ENCODE peak calls at places on chromosomes 7 and 10, in four cellular contexts. One of them, this sample, is unnamed.
A peak's percentile ranks its signal among the peaks of the same experiment; 100 is the strongest.

GRCh38 chr10:98316156-98316555 is 48.2 kb upstream of the LOXL4 start:
- DNase-seq in GM23338: no peak
- DNase-seq in HCT116: no peak
- DNase-seq in neural progenitor cell: no peak
- DNase-seq in this sample: no peak

GRCh38 chr10:78280604-78281003 is 246.9 kb downstream of the RPS24 start:
- DNase-seq in GM23338: no peak
- DNase-seq in HCT116: no peak
- DNase-seq in neural progenitor cell: no peak
- DNase-seq in this sample: no peak

GRCh38 chr10:44465430-44466115 is 80.7 kb upstream of the CXCL12 start:
- DNase-seq in GM23338: peak; percentile 41
- DNase-seq in HCT116: no peak
- DNase-seq in neural progenitor cell: no peak
- DNase-seq in this sample: no peak

GRCh38 chr7:140342732-140343514 is 55.4 kb downstream of the SLC37A3 start:
- DNase-seq in GM23338: peak; percentile 80
- DNase-seq in HCT116: peak; percentile 8
- DNase-seq in neural progenitor cell: peak; percentile 64
- DNase-seq in this sample: peak; percentile 31

GRCh38 chr7:88312061-88312663 is 5.5 kb upstream of the STEAP4 start:
- DNase-seq in GM23338: no peak
- DNase-seq in HCT116: no peak
- DNase-seq in neural progenitor cell: no peak
- DNase-seq in this sample: no peak

GRCh38 chr7:128427289-128427891 is 17.6 kb upstream of the IMPDH1 start:
- DNase-seq in GM23338: peak; percentile 88
- DNase-seq in HCT116: peak; percentile 36
- DNase-seq in neural progenitor cell: peak; percentile 78
- DNase-seq in this sample: peak; percentile 78

GRCh38 chr7:105028004-105028403 is 14.0 kb downstream of the KMT2E start:
- DNase-seq in GM23338: no peak
- DNase-seq in HCT116: no peak
- DNase-seq in neural progenitor cell: no peak
- DNase-seq in this sample: no peak

GRCh38 chr7:54833021-54833467 is 74.0 kb upstream of the SEC61G start:
- DNase-seq in GM23338: no peak
- DNase-seq in HCT116: no peak
- DNase-seq in neural progenitor cell: peak; percentile 30
- DNase-seq in this sample: no peak

GRCh38 chr10:103894454-103894853 is 23.5 kb downstream of the STN1 start:
- DNase-seq in GM23338: no peak
- DNase-seq in HCT116: no peak
- DNase-seq in neural progenitor cell: no peak
- DNase-seq in this sample: peak; percentile 31

GRCh38 chr7:73850781-73851207 is 8.5 kb upstream of the METTL27 start:
- DNase-seq in GM23338: no peak
- DNase-seq in HCT116: peak; percentile 81
- DNase-seq in neural progenitor cell: no peak
- DNase-seq in this sample: peak; percentile 93

GRCh38 chr7:44727346-44728262 is 21.0 kb upstream of the ZMIZ2 start:
- DNase-seq in GM23338: no peak
- DNase-seq in HCT116: no peak
- DNase-seq in neural progenitor cell: no peak
- DNase-seq in this sample: peak; percentile 34

GRCh38 chr7:113159746-113160339 is 41.5 kb upstream of the SMIM30 start:
- DNase-seq in GM23338: peak; percentile 85
- DNase-seq in HCT116: peak; percentile 39
- DNase-seq in neural progenitor cell: peak; percentile 63
- DNase-seq in this sample: peak; percentile 38

GRCh38 chr10:88165849-88166271 is 302.4 kb downstream of the PTEN start:
- DNase-seq in GM23338: no peak
- DNase-seq in HCT116: no peak
- DNase-seq in neural progenitor cell: no peak
- DNase-seq in this sample: no peak

GRCh38 chr10:21978191-21978862 is 25.2 kb downstream of the DNAJC1 start:
- DNase-seq in GM23338: peak; percentile 41
- DNase-seq in HCT116: no peak
- DNase-seq in neural progenitor cell: peak; percentile 45
- DNase-seq in this sample: peak; percentile 52

GRCh38 chr10:77925410-77925794 is 1.2 kb downstream of the DLG5 start:
- DNase-seq in GM23338: peak; percentile 33
- DNase-seq in HCT116: no peak
- DNase-seq in neural progenitor cell: no peak
- DNase-seq in this sample: peak; percentile 80

DNA sequence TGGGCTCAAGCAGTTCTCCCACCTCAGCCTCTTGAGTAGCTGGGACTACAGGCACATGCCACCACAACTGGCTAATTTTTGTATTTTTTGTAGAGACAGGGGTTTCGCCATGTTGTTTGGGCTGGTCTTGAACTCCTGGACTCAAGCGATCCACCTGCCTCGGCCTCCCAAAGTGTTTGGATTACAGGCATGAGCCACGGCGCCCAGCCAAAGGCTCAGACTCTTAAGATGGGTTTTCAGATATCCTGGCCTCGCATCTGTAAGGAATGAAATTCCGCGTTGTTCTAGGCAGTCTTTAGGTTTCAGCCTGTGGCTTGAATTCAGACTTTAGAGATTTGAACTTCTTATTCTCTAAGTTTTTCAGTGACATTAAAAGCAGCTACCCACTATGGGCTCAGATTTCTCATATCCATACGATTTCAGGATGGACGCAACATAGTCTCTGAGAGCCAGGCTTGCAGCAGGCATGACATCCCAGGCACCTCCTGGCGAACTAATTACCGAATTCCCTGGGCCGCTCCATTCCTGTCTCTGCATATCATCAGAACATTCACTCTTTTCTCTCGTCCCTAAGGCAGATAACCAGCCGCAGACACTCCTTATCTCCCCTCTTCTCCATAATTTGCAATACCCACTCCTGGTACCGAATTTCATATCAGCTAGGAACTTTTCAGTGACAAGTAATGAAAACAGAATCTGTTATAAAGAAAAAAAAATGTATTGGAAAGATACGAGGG is 29.7 kb downstream of the IL15RA start:
- DNase-seq in GM23338: no peak
- DNase-seq in HCT116: no peak
- DNase-seq in neural progenitor cell: no peak
- DNase-seq in this sample: no peak
- H3K4me1 ChIP-seq in GM23338: peaks cover 22% of the 10 kb centered on the region
- H3K4me1 ChIP-seq in HCT116: peaks cover 27% of the 10 kb centered on the region
- H3K4me1 ChIP-seq in neural progenitor cell: peaks cover 4% of the 10 kb centered on the region
- H3K4me1 ChIP-seq in this sample: peaks cover 36% of the 10 kb centered on the region

GRCh38 chr10:120827251-120827875 is 23.8 kb upstream of the WDR11 start:
- DNase-seq in GM23338: no peak
- DNase-seq in HCT116: no peak
- DNase-seq in neural progenitor cell: no peak
- DNase-seq in this sample: no peak
- H3K4me2 ChIP-seq in GM23338: no peak overlapping the region
- H3K4me2 ChIP-seq in HCT116: no peak overlapping the region
- H3K4me2 ChIP-seq in neural progenitor cell: no peak overlapping the region
- H3K4me2 ChIP-seq in this sample: no peak overlapping the region

GRCh38 chr10:36880898-36881297 is 244.5 kb upstream of the ANKRD30A start:
- DNase-seq in GM23338: peak; percentile 60
- DNase-seq in HCT116: no peak
- DNase-seq in neural progenitor cell: peak; percentile 36
- DNase-seq in this sample: peak; percentile 93

GRCh38 chr10:36888925-36889573 is 236.3 kb upstream of the ANKRD30A start:
- DNase-seq in GM23338: peak; percentile 74
- DNase-seq in HCT116: peak; percentile 8
- DNase-seq in neural progenitor cell: peak; percentile 65
- DNase-seq in this sample: peak; percentile 96

GRCh38 chr10:36882781-36883180 is 242.6 kb upstream of the ANKRD30A start:
- DNase-seq in GM23338: no peak
- DNase-seq in HCT116: no peak
- DNase-seq in neural progenitor cell: no peak
- DNase-seq in this sample: no peak

GRCh38 chr10:36886303-36886891 is 239.0 kb upstream of the ANKRD30A start:
- DNase-seq in GM23338: no peak
- DNase-seq in HCT116: no peak
- DNase-seq in neural progenitor cell: no peak
- DNase-seq in this sample: no peak

DNA sequence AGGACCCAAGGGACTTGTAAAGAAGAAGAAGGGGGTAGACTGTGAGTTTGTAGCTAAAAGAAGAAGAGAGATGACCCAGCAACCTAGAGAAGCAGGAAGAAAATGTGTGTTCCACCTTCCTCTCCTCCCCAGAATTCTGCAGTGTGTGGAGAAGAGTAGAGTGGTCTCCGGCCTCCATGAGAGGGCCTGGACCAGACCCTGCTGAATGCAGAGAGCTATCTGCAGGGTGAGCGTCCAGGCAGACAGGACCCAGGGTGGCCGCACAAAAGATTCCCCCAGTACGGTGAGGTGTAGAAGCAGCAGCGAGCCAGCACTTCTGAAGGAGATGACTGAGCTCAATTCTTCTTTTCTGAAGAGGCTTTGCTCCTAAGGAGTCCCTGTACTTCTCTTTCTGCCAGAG is 239.7 kb upstream of the ANKRD30A start:
- DNase-seq in GM23338: no peak
- DNase-seq in HCT116: no peak
- DNase-seq in neural progenitor cell: no peak
- DNase-seq in this sample: no peak
- TF ChIP-seq EZH2phosphoT487 in GM23338: no peak
- TF ChIP-seq EZH2phosphoT487 in HCT116: no peak
- TF ChIP-seq EZH2phosphoT487 in neural progenitor cell: no peak
- TF ChIP-seq EZH2phosphoT487 in this sample: no peak

DNA sequence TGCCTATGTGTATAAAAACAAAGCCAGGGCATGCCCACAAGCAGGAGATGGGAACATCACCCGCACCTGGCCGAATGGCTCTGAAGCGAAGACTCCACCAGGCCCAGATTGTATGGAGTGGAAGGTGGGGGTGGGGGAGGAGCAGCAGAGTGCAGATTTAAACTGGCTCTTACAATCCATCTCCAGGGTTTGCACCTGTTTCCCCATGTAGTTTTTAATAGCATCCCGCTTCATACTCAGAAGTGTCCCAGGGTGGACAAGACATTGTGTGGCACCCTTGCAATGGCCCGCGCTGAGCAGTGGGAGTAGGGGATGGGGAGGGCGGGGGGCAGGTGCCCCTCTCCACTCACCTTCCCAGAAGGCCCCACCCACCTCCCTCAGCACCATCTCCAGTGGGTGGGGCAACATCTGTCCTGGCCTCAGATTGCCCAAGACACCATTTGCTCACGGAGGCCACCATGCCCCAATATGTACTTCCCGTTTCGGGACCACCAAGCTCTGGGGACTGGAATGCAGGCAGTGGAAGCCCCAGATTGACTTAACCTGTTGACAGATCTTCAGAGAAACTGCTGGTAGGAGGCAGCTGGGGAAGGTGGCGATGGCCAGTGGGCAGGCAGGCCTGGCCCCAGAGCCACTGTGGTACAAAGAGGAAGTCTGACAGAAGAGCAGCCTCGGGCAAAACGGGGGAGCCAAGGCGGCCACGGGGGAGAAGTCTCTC is 23.0 kb downstream of the VSIR start:
- DNase-seq in GM23338: no peak
- DNase-seq in HCT116: no peak
- DNase-seq in neural progenitor cell: no peak
- DNase-seq in this sample: no peak
- H3K4me1 ChIP-seq in GM23338: peaks cover 5% of the 10 kb centered on the region
- H3K4me1 ChIP-seq in HCT116: peaks cover 5% of the 10 kb centered on the region
- H3K4me1 ChIP-seq in neural progenitor cell: peaks cover 5% of the 10 kb centered on the region
- H3K4me1 ChIP-seq in this sample: no peaks in the 10 kb centered on the region

GRCh38 chr10:101725843-101726242 is 30.9 kb upstream of the FBXW4 start:
- DNase-seq in GM23338: no peak
- DNase-seq in HCT116: no peak
- DNase-seq in neural progenitor cell: no peak
- DNase-seq in this sample: no peak

GRCh38 chr10:101725296-101725695 is 30.3 kb upstream of the FBXW4 start:
- DNase-seq in GM23338: no peak
- DNase-seq in HCT116: no peak
- DNase-seq in neural progenitor cell: no peak
- DNase-seq in this sample: no peak

GRCh38 chr10:101723176-101723575 is 28.2 kb upstream of the FBXW4 start:
- DNase-seq in GM23338: no peak
- DNase-seq in HCT116: no peak
- DNase-seq in neural progenitor cell: no peak
- DNase-seq in this sample: no peak

GRCh38 chr10:101721806-101722205 is 26.8 kb upstream of the FBXW4 start:
- DNase-seq in GM23338: no peak
- DNase-seq in HCT116: no peak
- DNase-seq in neural progenitor cell: no peak
- DNase-seq in this sample: no peak

GRCh38 chr10:101724446-101724845 is 29.5 kb upstream of the FBXW4 start:
- DNase-seq in GM23338: no peak
- DNase-seq in HCT116: no peak
- DNase-seq in neural progenitor cell: no peak
- DNase-seq in this sample: no peak
- H3K4me2 ChIP-seq in GM23338: peak overlapping the region; percentile 59
- H3K4me2 ChIP-seq in HCT116: no peak overlapping the region
- H3K4me2 ChIP-seq in neural progenitor cell: peak overlapping the region; percentile 10
- H3K4me2 ChIP-seq in this sample: no peak overlapping the region